ENCODE peak calls at places on chromosomes 11 and 22, in four cellular contexts. N is stomach, E is H9, O is spleen. H is an unnamed sample.

GRCh38 chr22:32932176-32932575 is 126.0 kb downstream of the SYN3 start:
- DNase-seq in N (no peak), O (no peak), E (no peak), H (no peak)

GRCh38 chr11:2528301-2529050 is 83.7 kb downstream of the KCNQ1 start:
- DNase-seq in O (peak; percentile 69), N (no peak), E (no peak), H (peak; percentile 56)

GRCh38 chr11:95140397-95141030 is 50.9 kb downstream of the ENDOD1 start:
- DNase-seq in O (no peak), N (no peak), E (no peak), H (no peak)

GRCh38 chr11:29527391-29527936 is 489.4 kb downstream of the KCNA4 start:
- DNase-seq in N (no peak), E (no peak), O (no peak), H (no peak)

GRCh38 chr22:46331496-46331895 is 4.0 kb upstream of the TRMU start:
- DNase-seq in E (no peak), N (no peak), O (peak; percentile 53), H (no peak)

GRCh38 chr11:87596176-87596575 is 558.4 kb downstream of the TMEM135 start:
- DNase-seq in N (no peak), O (no peak), E (no peak), H (no peak)

GRCh38 chr11:62666259-62666926 is 1.3 kb downstream of the CSKMT start:
- DNase-seq in E (no peak), N (no peak), O (peak; percentile 82), H (no peak)

GRCh38 chr11:12502950-12503579 is 125.7 kb downstream of the PARVA start:
- DNase-seq in N (no peak), O (no peak), E (no peak), H (no peak)

GRCh38 chr11:94583885-94584500 is 16.8 kb downstream of the PIWIL4 start:
- DNase-seq in E (no peak), N (no peak), O (no peak), H (no peak)

GRCh38 chr11:124763156-124763947 is 1.3 kb upstream of the ESAM start:
- DNase-seq in N (peak; percentile 92), O (peak; percentile 94), E (peak; percentile 84), H (peak; percentile 95)

GRCh38 chr22:40707154-40707553 is 27.9 kb downstream of the MCHR1 start:
- DNase-seq in E (no peak), O (no peak), N (no peak), H (no peak)

GRCh38 chr11:61763930-61764605 is 11.6 kb downstream of the MYRF start:
- DNase-seq in E (no peak), N (no peak), O (no peak), H (no peak)

GRCh38 chr11:123111465-123111864 is 49.5 kb upstream of the HSPA8 start:
- DNase-seq in N (no peak), O (no peak), E (no peak), H (no peak)

GRCh38 chr11:30758012-30758411 is 171.9 kb upstream of the MPPED2 start:
- DNase-seq in O (no peak), E (no peak), N (no peak), H (no peak)

GRCh38 chr11:37230865-37231264 is 632.8 kb upstream of the RAG2 start:
- DNase-seq in E (no peak), O (no peak), N (no peak), H (no peak)

GRCh38 chr11:60899021-60899936 is 7.1 kb downstream of the PRPF19 start:
- DNase-seq in N (peak; percentile 39), O (no peak), E (peak; percentile 49), H (no peak)

GRCh38 chr11:36619502-36619901 is 21.5 kb upstream of the RAG2 start:
- DNase-seq in O (no peak), E (no peak), N (no peak), H (no peak)

GRCh38 chr11:44944181-44944852 is 6.4 kb downstream of the TP53I11 start:
- DNase-seq in O (no peak), N (no peak), E (peak; percentile 81), H (no peak)

GRCh38 chr11:134068829-134069425 is at the start of gene JAM3:
- DNase-seq in N (peak; percentile 87), O (peak; percentile 98), E (peak; percentile 98), H (peak; percentile 89)

GRCh38 chr11:66289548-66290331 is 797 bp upstream of the YIF1A start:
- DNase-seq in N (peak; percentile 77), E (peak; percentile 93), O (no peak), H (peak; percentile 90)

GRCh38 chr11:65988791-65989592 is 13.0 kb downstream of the EIF1AD start:
- DNase-seq in N (peak; percentile 93), O (peak; percentile 89), E (peak; percentile 92), H (no peak)

GRCh38 chr22:17980638-17981051 is 43.7 kb downstream of the MICAL3 start:
- DNase-seq in O (peak; percentile 88), E (no peak), N (peak; percentile 48), H (peak; percentile 70)

GRCh38 chr11:488062-488461 is 19.0 kb downstream of the RNH1 start:
- DNase-seq in O (no peak), N (no peak), E (no peak), H (no peak)

GRCh38 chr11:32289701-32290100 is 145.6 kb downstream of the WT1 start:
- DNase-seq in O (no peak), N (no peak), E (no peak), H (no peak)

GRCh38 chr11:32290783-32291182 is 144.6 kb downstream of the WT1 start:
- DNase-seq in O (no peak), N (no peak), E (no peak), H (no peak)

DNA sequence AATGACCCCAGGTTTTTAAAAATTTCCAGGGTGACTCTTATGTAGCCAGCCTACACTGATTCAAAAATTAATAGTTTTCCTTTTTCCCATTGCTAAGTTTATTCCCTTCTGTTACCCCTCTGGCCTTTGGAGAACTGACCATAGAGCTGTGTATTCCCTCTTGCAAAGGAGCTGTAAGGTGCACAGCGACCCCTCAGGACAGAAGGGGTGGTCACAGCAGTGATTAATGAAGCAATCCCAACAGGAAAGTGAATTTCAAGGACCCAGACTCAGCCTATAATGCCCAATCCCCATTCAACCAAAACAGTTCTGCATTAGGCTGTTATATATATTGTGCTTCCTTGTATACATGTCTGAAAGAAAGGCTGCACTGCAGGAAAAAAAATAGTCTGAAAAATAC is 147.1 kb downstream of the WT1 start:
- DNase-seq in E (peak; percentile 49), O (no peak), N (no peak), H (no peak)
- TF ChIP-seq CTCF in E (peak; percentile 62), O (no peak), N (no peak), H (no peak)

DNA sequence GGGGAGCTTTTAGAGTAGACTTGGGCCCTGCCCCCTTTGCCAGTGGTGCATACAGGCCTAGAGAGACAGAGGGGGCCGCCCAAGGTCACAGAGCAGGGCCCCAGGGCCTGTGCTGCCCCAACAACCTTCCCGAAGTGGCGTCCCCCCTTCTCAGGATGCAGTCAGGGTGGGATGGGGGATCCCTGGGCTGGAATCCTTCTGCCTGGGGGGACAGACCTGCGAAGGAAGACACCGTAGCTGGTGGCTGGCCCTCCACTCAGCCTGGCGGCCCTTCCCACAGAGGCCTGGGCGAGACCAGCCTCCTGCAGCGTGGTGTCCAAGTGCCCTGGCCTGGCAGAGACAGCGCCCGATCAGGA is 14.4 kb upstream of the EHD1 start:
- DNase-seq in N (no peak), O (no peak), E (no peak), H (no peak)
- H3K27ac ChIP-seq in N (peak overlapping the region; percentile 86), O (peak overlapping the region; percentile 34), E (no peak overlapping the region), H (no peak overlapping the region)

GRCh38 chr11:6622261-6623171 is 3.3 kb upstream of the TPP1 start:
- DNase-seq in N (no peak), E (no peak), O (peak; percentile 75), H (no peak)
- TF ChIP-seq CTCF in N (no peak), E (no peak), O (no peak), H (no peak)

GRCh38 chr11:129734654-129735053 is 81.0 kb upstream of the TMEM45B start:
- DNase-seq in N (no peak), E (no peak), O (no peak), H (no peak)
- H3K27ac ChIP-seq in N (no peak overlapping the region), E (no peak overlapping the region), O (no peak overlapping the region), H (no peak overlapping the region)

GRCh38 chr11:119389611-119390254 is 8.2 kb upstream of the USP2 start:
- DNase-seq in O (no peak), E (peak; percentile 81), N (no peak), H (no peak)
- TF ChIP-seq CTCF in O (no peak), E (peak; percentile 75), N (no peak), H (peak; percentile 14)

DNA sequence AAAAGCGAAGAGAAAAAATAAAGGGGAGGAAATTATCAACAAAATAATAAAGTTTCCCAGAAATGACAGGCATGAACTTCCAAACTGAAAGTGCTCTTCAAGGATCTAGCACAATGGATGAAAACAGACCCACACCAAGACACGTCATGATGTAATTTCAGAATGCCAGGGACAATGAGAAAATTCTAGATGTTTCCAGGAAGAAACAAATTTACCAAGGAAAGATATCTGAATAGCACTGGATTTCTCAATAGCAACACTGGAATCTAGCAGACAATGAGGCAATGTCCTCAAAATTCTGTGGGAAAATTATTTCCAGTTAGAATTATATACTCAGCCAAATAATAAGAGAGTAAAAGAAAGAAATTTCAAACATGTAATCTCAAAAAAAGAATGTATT is 46.0 kb downstream of the DENND5A start:
- DNase-seq in N (no peak), O (no peak), E (no peak), H (no peak)
- H3K27ac ChIP-seq in N (no peak overlapping the region), O (no peak overlapping the region), E (no peak overlapping the region), H (no peak overlapping the region)